ENCODE peak calls at places on chromosomes 16 and 17, in four cellular contexts. D is suprapubic skin, B is breast epithelium, R is stomach. X is an unnamed sample.

GRCh38 chr16:82681592-82681991 is 54.8 kb downstream of the CDH13 start:
- DNase-seq in B (no peak), R (no peak), D (no peak), X (no peak)

GRCh38 chr16:66880288-66881013 is at the start of gene PDP2:
- DNase-seq in D (peak), B (peak), R (peak), X (peak)

GRCh38 chr17:6660765-6661463 is 9.4 kb downstream of the C17orf100 start:
- DNase-seq in B (peak), R (no peak), D (peak), X (no peak)

GRCh38 chr16:68086860-68087268 is 1.7 kb downstream of the NFATC3 start:
- DNase-seq in R (no peak), D (no peak), B (no peak), X (no peak)

GRCh38 chr16:78735337-78735736 is 635.9 kb downstream of the WWOX start:
- DNase-seq in R (no peak), B (no peak), D (no peak), X (no peak)

GRCh38 chr17:50848691-50849090 is 13.3 kb downstream of the WFIKKN2 start:
- DNase-seq in B (no peak), R (no peak), D (peak), X (no peak)

GRCh38 chr17:9522074-9522473 is 53.5 kb downstream of the STX8 start:
- DNase-seq in R (no peak), D (no peak), B (no peak), X (no peak)

GRCh38 chr17:64500923-64501765 is 4.3 kb upstream of the POLG2 start:
- DNase-seq in D (no peak), R (no peak), B (no peak), X (no peak)

GRCh38 chr16:49661465-49662187 is 194.3 kb downstream of the ZNF423 start:
- DNase-seq in B (no peak), D (no peak), R (no peak), X (no peak)

GRCh38 chr17:47423406-47424295 is 99.9 kb downstream of the EFCAB13 start:
- DNase-seq in R (peak), B (no peak), D (no peak), X (peak)

GRCh38 chr16:83470406-83470805 is 337.4 kb upstream of the HSBP1 start:
- DNase-seq in R (no peak), D (no peak), B (no peak), X (no peak)

GRCh38 chr17:2179615-2180295 is 123.8 kb downstream of the SMG6 start:
- DNase-seq in B (peak), D (peak), R (peak), X (peak)

GRCh38 chr16:67177743-67178699 is 5.7 kb downstream of the MATCAP1 start:
- DNase-seq in D (no peak), R (peak), B (peak), X (peak)

GRCh38 chr16:85330694-85331188 is 218.5 kb upstream of the CIBAR2 start:
- DNase-seq in R (no peak), D (no peak), B (no peak), X (peak)

GRCh38 chr17:77555741-77556291 is 402.7 kb upstream of the TNRC6C start:
- DNase-seq in R (no peak), D (no peak), B (no peak), X (no peak)

GRCh38 chr17:4161560-4162221 is 18.7 kb downstream of the CYB5D2 start:
- DNase-seq in D (no peak), B (no peak), R (no peak), X (no peak)

GRCh38 chr16:83622010-83622409 is 185.8 kb upstream of the HSBP1 start:
- DNase-seq in R (no peak), D (no peak), B (no peak), X (no peak)

GRCh38 chr16:630815-631405 is at the start of gene WFIKKN1:
- DNase-seq in R (peak), D (peak), B (no peak), X (no peak)

GRCh38 chr17:50173335-50173941 is 7.6 kb downstream of the SGCA start:
- DNase-seq in D (no peak), R (no peak), B (no peak), X (no peak)

GRCh38 chr17:2068589-2069051 is 13.7 kb downstream of the HIC1 start:
- DNase-seq in B (no peak), D (peak), R (no peak), X (no peak)

GRCh38 chr16:12229759-12230594 is 253.4 kb downstream of the SNX29 start:
- DNase-seq in R (no peak), D (no peak), B (no peak), X (no peak)

GRCh38 chr17:77863814-77864161 is 94.7 kb upstream of the TNRC6C start:
- DNase-seq in D (no peak), R (no peak), B (no peak), X (no peak)

GRCh38 chr17:7261377-7262191 is 694 bp downstream of the CLDN7 start:
- DNase-seq in R (no peak), D (no peak), B (no peak), X (no peak)

GRCh38 chr17:55279203-55279602 is 14.4 kb downstream of the HLF start:
- DNase-seq in R (no peak), B (no peak), D (no peak), X (no peak)

GRCh38 chr16:62014534-62014933 is 21.7 kb downstream of the CDH8 start:
- DNase-seq in D (no peak), B (no peak), R (no peak), X (no peak)

GRCh38 chr17:79645777-79646088 is 34.9 kb upstream of the RBFOX3 start:
- DNase-seq in B (peak), R (peak), D (no peak), X (no peak)

GRCh38 chr17:3879591-3880417 is 13.0 kb downstream of the CAMKK1 start:
- DNase-seq in D (no peak), B (no peak), R (no peak), X (no peak)

GRCh38 chr17:62755139-62755851 is 52.8 kb downstream of the MARCHF10 start:
- DNase-seq in B (no peak), R (no peak), D (no peak), X (no peak)

GRCh38 chr17:32298298-32298697 is 32.7 kb downstream of the RHBDL3 start:
- DNase-seq in D (no peak), B (no peak), R (no peak), X (no peak)

GRCh38 chr16:1810536-1810935 is 16.1 kb downstream of the HAGH start:
- DNase-seq in D (no peak), R (no peak), B (no peak), X (no peak)

GRCh38 chr17:73397278-73397826 is 85.6 kb upstream of the CDC42EP4 start:
- DNase-seq in D (no peak), R (no peak), B (no peak), X (no peak)

GRCh38 chr17:64406321-64407200 is 15.9 kb upstream of the PECAM1 start:
- DNase-seq in D (no peak), R (no peak), B (no peak), X (no peak)

GRCh38 chr16:85296859-85297698 is 184.8 kb upstream of the CIBAR2 start:
- DNase-seq in D (no peak), R (peak), B (peak), X (no peak)

GRCh38 chr16:11256657-11257130 is 690 bp upstream of the SOCS1 start:
- DNase-seq in D (peak), R (peak), B (no peak), X (peak)

GRCh38 chr16:11162571-11163268 is 93.3 kb downstream of the SOCS1 start:
- DNase-seq in B (no peak), R (no peak), D (no peak), X (no peak)

GRCh38 chr16:88320947-88321634 is 61.7 kb upstream of the ZNF469 start:
- DNase-seq in D (no peak), B (no peak), R (no peak), X (no peak)

DNA sequence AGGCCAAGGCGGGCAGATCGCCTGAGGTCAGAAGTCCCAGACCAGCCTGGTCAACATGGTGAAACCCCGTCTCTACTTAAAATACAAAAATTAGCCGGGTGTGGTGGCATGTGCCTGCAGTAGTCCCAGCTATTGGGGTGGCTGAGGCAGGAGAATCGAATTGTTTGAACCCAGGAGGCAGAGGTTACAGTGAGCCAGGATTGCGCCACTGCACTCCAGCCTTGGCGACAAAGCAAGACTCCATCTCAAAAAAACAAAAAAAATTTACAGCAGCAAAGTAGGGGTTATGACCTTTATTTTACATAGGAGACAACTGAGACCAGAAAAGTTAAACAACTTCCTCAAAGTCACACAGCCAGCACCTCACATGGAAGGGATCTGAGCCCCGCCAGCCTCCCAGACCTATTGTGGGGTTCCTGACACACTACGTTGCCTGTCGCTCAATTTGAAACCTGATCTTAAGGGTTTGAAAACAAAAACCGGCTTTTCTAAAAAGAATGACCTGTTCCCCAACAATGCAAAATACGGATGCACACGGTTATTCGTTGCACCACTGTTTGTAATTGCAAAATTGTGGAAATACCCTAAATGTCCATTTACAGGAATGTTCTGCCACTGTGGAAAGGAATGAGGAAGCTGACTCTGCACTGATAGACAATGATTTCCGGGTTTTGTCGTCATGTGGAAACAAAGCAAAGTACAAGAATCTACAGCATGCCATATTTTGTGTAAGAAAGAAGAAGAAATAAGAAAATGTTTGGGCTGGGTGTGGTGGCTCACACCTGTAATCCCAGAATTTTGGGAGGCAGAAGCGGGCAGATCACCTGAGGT is 77.2 kb downstream of the CNGB1 start:
- DNase-seq in B (no peak), R (no peak), D (no peak), X (no peak)
- TF ChIP-seq POLR2AphosphoS5 in B (no peak), R (no peak), D (no peak), X (peak)

GRCh38 chr17:14082848-14083247 is 13.5 kb downstream of the COX10 start:
- DNase-seq in R (no peak), B (no peak), D (no peak), X (no peak)
- TF ChIP-seq POLR2AphosphoS5 in R (no peak), B (no peak), D (no peak), X (no peak)

GRCh38 chr17:74779948-74780400 is 3.8 kb upstream of the NAT9 start:
- DNase-seq in D (no peak), R (peak), B (no peak), X (no peak)
- TF ChIP-seq POLR2AphosphoS5 in D (no peak), R (no peak), B (no peak), X (no peak)

DNA sequence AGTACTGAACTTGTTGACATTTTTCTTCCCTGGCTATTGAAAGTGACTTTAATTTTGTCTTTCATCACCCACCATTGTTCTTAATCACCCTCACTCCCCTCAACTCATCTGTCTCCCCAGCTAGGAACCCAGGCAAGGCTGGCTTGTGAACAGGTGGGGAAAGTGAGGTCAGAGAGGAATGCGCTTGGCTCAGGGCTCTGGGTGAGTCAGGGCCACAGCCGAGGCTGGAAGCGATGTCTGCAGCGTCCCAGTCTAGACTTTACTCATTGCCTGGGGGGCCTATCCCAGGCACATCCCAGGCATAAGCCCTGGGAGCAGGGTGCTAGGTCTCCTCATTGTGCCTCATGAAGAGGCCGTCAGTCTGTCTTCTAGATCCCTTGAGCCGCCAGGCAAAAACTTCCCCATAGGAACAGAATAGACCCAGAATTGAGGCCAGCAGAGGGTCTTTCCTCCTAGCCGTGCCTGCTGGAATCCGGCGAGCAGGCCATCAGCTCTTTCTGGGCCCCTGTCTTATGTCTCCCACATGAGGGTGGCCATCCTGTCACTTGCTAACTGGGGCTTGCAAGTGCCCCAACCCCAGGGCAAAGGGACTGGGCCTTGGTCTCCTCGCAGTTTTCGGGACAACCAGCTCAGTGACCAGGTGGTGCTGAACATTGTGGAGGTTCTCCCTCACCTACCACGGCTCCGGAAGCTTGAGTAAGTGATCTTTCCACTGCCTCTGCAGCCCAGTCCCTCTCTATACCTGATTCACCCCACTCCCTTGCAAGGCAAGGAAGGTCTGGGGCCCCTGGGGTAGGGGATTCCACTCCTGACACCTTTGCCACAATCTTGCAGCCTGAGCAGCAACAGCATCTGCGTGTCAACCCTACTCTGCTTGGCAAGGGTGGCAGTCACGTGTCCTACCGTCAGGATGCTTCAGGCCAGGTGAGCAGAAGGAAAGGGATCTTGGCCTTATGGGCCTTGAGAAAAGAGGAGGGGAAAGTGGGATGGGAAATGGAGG is 40.1 kb downstream of the NLRC5 start:
- DNase-seq in D (no peak), B (no peak), R (no peak), X (no peak)
- TF ChIP-seq POLR2AphosphoS5 in D (no peak), B (no peak), R (no peak), X (no peak)

GRCh38 chr16:3673201-3673600 is 18.7 kb downstream of the DNASE1 start:
- DNase-seq in B (no peak), R (no peak), D (no peak), X (no peak)

GRCh38 chr16:3675601-3676130 is 21.2 kb downstream of the DNASE1 start:
- DNase-seq in R (no peak), B (no peak), D (no peak), X (no peak)

GRCh38 chr16:3674513-3675295 is 20.2 kb downstream of the DNASE1 start:
- DNase-seq in B (no peak), R (no peak), D (no peak), X (no peak)

GRCh38 chr16:3672571-3673041 is 18.1 kb downstream of the DNASE1 start:
- DNase-seq in R (no peak), D (no peak), B (no peak), X (no peak)

GRCh38 chr16:3673676-3674377 is 19.3 kb downstream of the DNASE1 start:
- DNase-seq in B (no peak), D (no peak), R (no peak), X (no peak)
- TF ChIP-seq POLR2AphosphoS5 in B (no peak), D (no peak), R (no peak), X (no peak)

DNA sequence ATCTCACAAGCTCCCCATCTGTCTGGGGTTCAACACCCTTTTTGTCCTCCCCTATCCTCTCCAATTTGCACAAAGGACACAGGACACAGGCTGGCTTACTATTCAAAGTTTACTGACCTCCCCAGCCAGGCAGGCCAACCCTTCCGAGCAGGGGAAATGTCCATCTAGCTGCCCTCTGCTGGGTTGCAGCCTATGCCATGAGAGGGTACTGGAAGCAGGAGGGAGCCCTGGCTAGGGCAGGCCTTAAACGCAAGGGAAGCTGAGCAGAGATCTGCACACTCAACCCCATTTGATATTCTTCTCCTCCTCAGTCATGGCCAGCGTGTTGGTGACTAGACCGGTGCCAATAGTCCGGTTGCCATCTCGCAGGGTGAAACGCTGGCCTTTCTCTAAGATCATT is 3.5 kb downstream of the TUFM start:
- DNase-seq in R (no peak), D (no peak), B (no peak), X (no peak)
- TF ChIP-seq POLR2AphosphoS5 in R (no peak), D (no peak), B (no peak), X (no peak)

GRCh38 chr17:53176629-53177028 is 646.1 kb upstream of the KIF2B start:
- DNase-seq in R (no peak), B (no peak), D (no peak), X (no peak)
- TF ChIP-seq POLR2AphosphoS5 in R (no peak), B (no peak), D (no peak), X (no peak)

GRCh38 chr17:29010129-29010528 is 4.3 kb upstream of the SEZ6 start:
- DNase-seq in B (no peak), D (no peak), R (no peak), X (no peak)
- TF ChIP-seq POLR2AphosphoS5 in B (no peak), D (no peak), R (no peak), X (no peak)

X was measured in prostate gland.